ENCODE peak calls at places on chromosomes 5 and 9, in ten cellular contexts. B is neural progenitor cell, X is PC-9, S is HL-60, M is psoas muscle, A is A549, D is Peyer's patch, Y is right atrium auricular region, Q is cardiac muscle cell, T is kidney epithelial cell. Z is an unnamed sample.

GRCh38 chr5:66674802-66675201 is 78.6 kb downstream of the MAST4 start:
- DNase-seq in X (no peak), B (no peak), Q (no peak), T (no peak), M (no peak), S (no peak), D (no peak), Y (no peak), A (no peak), Z (no peak)

GRCh38 chr5:1544294-1545010 is 20.7 kb upstream of the LPCAT1 start:
- DNase-seq in Q (no peak), D (no peak), M (no peak), T (no peak), Y (peak), A (no peak), X (no peak), B (no peak), S (no peak), Z (no peak)

GRCh38 chr5:133289686-133290367 is 238.0 kb downstream of the HSPA4 start:
- DNase-seq in X (peak), B (no peak), D (no peak), S (no peak), Q (peak), Y (no peak), A (no peak), M (no peak), T (no peak), Z (peak)

GRCh38 chr5:9608093-9608492 is 22.1 kb downstream of the TAS2R1 start:
- DNase-seq in Q (no peak), A (no peak), M (no peak), Y (no peak), T (no peak), X (no peak), S (no peak), D (no peak), B (no peak), Z (no peak)

GRCh38 chr5:120823316-120823715 is 359.2 kb downstream of the PRR16 start:
- DNase-seq in B (no peak), X (no peak), Y (no peak), M (no peak), T (no peak), A (no peak), D (no peak), S (no peak), Q (no peak), Z (no peak)

GRCh38 chr9:8579661-8580060 is 780.1 kb upstream of the DMAC1 start:
- DNase-seq in Q (no peak), S (no peak), D (no peak), M (no peak), B (no peak), Y (no peak), T (no peak), A (no peak), X (no peak), Z (peak)

GRCh38 chr5:173645897-173646574 is 29.6 kb upstream of the BOD1 start:
- DNase-seq in T (no peak), X (no peak), B (no peak), Y (no peak), A (no peak), S (no peak), M (no peak), D (no peak), Q (no peak), Z (no peak)

GRCh38 chr9:112175796-112176315 is 759 bp upstream of the SUSD1 start:
- DNase-seq in T (no peak), B (peak), Y (no peak), S (no peak), Q (no peak), M (no peak), A (no peak), D (no peak), X (no peak), Z (no peak)

GRCh38 chr5:53569486-53569885 is 9.0 kb downstream of the NDUFS4 start:
- DNase-seq in D (no peak), S (no peak), Y (no peak), A (no peak), T (no peak), M (no peak), Q (no peak), B (no peak), X (no peak), Z (peak)

GRCh38 chr5:157857821-157858526 is 971 bp downstream of the CLINT1 start:
- DNase-seq in S (peak), M (no peak), A (no peak), B (no peak), Y (no peak), Q (peak), T (no peak), D (no peak), X (peak), Z (peak)

GRCh38 chr5:96968614-96969013 is 32.7 kb downstream of the LNPEP start:
- DNase-seq in A (no peak), T (no peak), M (no peak), Y (no peak), B (no peak), Q (peak), S (no peak), D (no peak), X (no peak), Z (no peak)

GRCh38 chr9:94681508-94681907 is 42.2 kb upstream of the FBP1 start:
- DNase-seq in Q (peak), M (peak), Y (peak), D (peak), T (peak), B (peak), S (no peak), A (peak), X (peak), Z (peak)

GRCh38 chr5:111641533-111642230 is 115.3 kb downstream of the NREP start:
- DNase-seq in A (no peak), Y (no peak), Q (no peak), D (no peak), B (no peak), X (no peak), S (no peak), T (peak), M (no peak), Z (peak)

GRCh38 chr9:90460220-90460619 is 182.4 kb downstream of the DIRAS2 start:
- DNase-seq in B (peak), Y (no peak), Q (no peak), D (no peak), S (no peak), A (no peak), X (no peak), T (no peak), M (no peak), Z (no peak)

GRCh38 chr5:172097356-172097755 is 90.7 kb downstream of the STK10 start:
- DNase-seq in A (no peak), B (no peak), T (no peak), Q (no peak), D (no peak), X (no peak), M (no peak), S (no peak), Y (no peak), Z (no peak)

GRCh38 chr5:119347574-119347973 is 8.2 kb upstream of the TNFAIP8 start:
- DNase-seq in T (peak), Q (no peak), D (no peak), A (no peak), B (peak), M (no peak), X (peak), S (no peak), Y (no peak), Z (no peak)

GRCh38 chr5:147920420-147921030 is 14.2 kb upstream of the C5orf46 start:
- DNase-seq in X (no peak), Q (no peak), T (no peak), M (no peak), Y (no peak), A (no peak), S (no peak), B (no peak), D (no peak), Z (no peak)

GRCh38 chr5:169694221-169694620 is 57.1 kb downstream of the DOCK2 start:
- DNase-seq in D (no peak), A (no peak), S (no peak), M (no peak), X (no peak), Y (no peak), T (no peak), Q (no peak), B (no peak), Z (no peak)

GRCh38 chr9:113999256-114000062 is 78.6 kb downstream of the AMBP start:
- DNase-seq in Q (no peak), A (no peak), T (no peak), Y (peak), X (no peak), S (no peak), M (no peak), D (no peak), B (no peak), Z (no peak)

GRCh38 chr9:114001410-114001685 is 76.8 kb downstream of the AMBP start:
- DNase-seq in Q (no peak), T (no peak), B (no peak), A (no peak), M (no peak), X (no peak), Y (no peak), S (no peak), D (no peak), Z (no peak)

GRCh38 chr9:114000671-114001409 is 77.3 kb downstream of the AMBP start:
- DNase-seq in Y (peak), A (no peak), X (no peak), B (no peak), T (no peak), S (no peak), D (no peak), M (no peak), Q (no peak), Z (no peak)

GRCh38 chr9:113998529-113999255 is 79.4 kb downstream of the AMBP start:
- DNase-seq in S (no peak), Q (no peak), M (no peak), X (no peak), A (peak), D (no peak), T (no peak), B (peak), Y (peak), Z (no peak)

GRCh38 chr9:114000063-114000454 is 78.0 kb downstream of the AMBP start:
- DNase-seq in Y (peak), B (no peak), D (no peak), X (no peak), M (no peak), Q (no peak), S (no peak), T (no peak), A (no peak), Z (no peak)
- TF ChIP-seq CTCF in Y (no peak), B (no peak), D (no peak), X (no peak), M (no peak), Q (no peak), S (no peak), T (no peak), A (no peak), Z (no peak)

GRCh38 chr9:129964901-129965734 is 77.9 kb downstream of the FNBP1 start:
- DNase-seq in Q (no peak), T (no peak), S (no peak), B (peak), Y (peak), M (no peak), D (no peak), A (no peak), X (no peak), Z (peak)
- H3K4me3 ChIP-seq in Q (no peak), T (no peak), S (no peak), B (peak), Y (no peak), M (no peak), D (no peak), A (no peak), X (no peak), Z (no peak)

DNA sequence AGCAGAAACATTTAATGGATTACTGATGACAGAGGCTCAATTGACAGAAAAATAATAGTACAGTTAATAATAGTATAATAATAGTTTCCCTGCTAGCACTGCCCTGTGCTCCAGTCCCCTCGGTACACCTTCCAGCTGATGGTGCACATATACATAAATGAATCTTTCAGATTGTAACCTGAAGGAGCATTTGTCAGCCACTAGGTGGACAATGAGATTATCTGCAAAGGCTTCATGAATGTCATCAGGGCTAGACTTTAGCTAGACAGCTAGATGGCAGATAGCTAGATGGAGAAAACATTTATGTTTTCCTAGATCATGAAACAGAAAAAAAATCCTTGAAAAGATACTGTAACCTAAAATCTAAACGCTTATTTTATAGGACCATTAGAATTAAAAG is 304.4 kb upstream of the SMC2 start:
- DNase-seq in B (peak), Q (peak), M (no peak), Y (no peak), X (no peak), A (no peak), S (no peak), D (no peak), T (no peak), Z (peak)
- TF ChIP-seq CTCF in B (peak), Q (peak), M (peak), Y (peak), X (peak), A (no peak), S (no peak), D (no peak), T (peak), Z (peak)

GRCh38 chr9:87567988-87568800 is 70.5 kb downstream of the DAPK1 start:
- DNase-seq in Y (no peak), B (no peak), A (no peak), X (no peak), D (no peak), Q (no peak), S (no peak), M (no peak), T (no peak), Z (no peak)
- H3K4me3 ChIP-seq in Y (no peak), B (no peak), A (no peak), X (no peak), D (no peak), Q (no peak), S (no peak), M (no peak), T (no peak), Z (no peak)

GRCh38 chr9:38298503-38298902 is 94.0 kb upstream of the ALDH1B1 start:
- DNase-seq in B (no peak), Q (no peak), Y (peak), M (peak), X (no peak), S (no peak), A (no peak), T (no peak), D (no peak), Z (no peak)
- TF ChIP-seq CTCF in B (no peak), Q (no peak), Y (no peak), M (no peak), X (no peak), S (no peak), A (no peak), T (no peak), D (no peak), Z (no peak)

DNA sequence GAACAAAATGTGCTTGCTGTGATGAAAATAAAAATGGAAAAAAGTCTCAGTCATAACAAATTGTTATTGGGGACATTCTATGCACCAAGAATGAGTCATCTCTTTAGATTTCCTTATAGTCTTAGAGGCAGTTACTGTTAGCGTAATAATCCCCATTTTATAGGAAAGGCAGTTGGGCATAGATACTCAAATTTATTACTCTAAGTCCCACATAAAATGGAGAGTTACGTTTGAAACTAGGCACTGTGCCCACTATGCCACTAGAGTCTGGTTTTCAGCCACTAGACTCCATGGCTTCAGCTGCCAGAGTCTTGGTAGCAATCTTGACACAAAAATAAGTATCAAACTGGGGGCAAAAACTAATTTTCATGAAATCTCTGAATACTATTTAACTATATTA is 317.9 kb upstream of the MEF2C start:
- DNase-seq in X (no peak), Y (no peak), D (no peak), A (no peak), B (no peak), M (no peak), T (no peak), Q (no peak), S (no peak), Z (no peak)
- H3K4me3 ChIP-seq in X (no peak), Y (no peak), D (no peak), A (no peak), B (no peak), M (no peak), T (no peak), Q (no peak), S (no peak), Z (no peak)

GRCh38 chr9:129676970-129677369 is 11.5 kb downstream of the PRRX2 start:
- DNase-seq in T (no peak), X (no peak), B (no peak), S (no peak), Q (no peak), D (no peak), Y (no peak), M (peak), A (no peak), Z (no peak)
- TF ChIP-seq CTCF in T (no peak), X (no peak), B (no peak), S (no peak), Q (no peak), D (no peak), Y (no peak), M (no peak), A (no peak), Z (no peak)

DNA sequence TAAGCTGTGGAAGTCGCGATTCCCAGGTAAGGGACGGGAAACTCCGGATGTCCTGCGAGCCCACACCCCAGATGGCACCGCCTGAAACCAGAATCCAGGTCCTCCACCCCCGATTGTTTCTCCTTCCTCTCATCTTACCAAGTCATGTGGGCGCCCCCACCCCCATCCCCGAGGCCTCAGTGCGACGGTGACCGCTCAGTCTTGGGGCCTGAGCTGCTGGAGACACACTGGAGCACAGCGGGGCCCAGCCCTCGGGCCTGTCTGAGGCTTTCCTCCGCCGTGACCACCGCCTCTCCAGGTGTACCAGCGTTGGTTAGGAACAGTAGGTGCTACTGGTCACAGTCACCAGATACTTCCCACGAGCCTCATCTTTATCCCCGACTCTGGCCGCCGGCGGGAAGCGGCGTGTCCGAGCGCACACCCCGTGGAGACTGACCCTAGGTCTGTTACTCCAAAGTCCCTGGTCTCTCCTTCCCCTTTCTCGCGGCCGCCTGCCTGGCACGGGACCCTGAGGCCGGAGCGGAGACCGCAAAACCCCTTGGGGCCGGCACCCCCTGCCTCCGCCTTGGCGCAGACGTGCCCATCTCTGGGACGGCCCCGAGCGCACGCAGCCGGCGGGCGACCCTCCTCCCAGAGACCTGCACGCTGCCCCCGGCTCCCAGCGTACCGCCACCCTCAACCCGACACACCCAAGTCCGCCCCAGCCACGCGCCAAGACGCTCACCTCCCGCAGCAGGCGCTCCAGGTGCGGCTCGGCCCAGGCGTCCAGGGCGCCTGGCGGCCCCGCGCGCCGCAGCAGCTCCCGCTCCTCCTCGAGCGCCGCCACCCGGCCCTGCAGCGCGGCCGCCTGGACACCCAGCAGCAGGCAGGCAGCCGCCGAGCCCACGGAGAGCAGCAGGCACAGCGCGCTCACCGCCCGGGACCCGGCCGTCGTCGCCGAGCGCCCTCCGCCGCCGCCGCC is 733 bp downstream of the COL23A1 start:
- DNase-seq in X (no peak), M (no peak), S (no peak), A (no peak), B (peak), Q (peak), D (no peak), T (no peak), Y (no peak), Z (peak)
- H3K4me3 ChIP-seq in X (no peak), M (peak), S (peak), A (peak), B (peak), Q (peak), D (no peak), T (peak), Y (peak), Z (peak)